ENCODE peak calls at places on chromosome 16, in nine cellular contexts. Y is Peyer's patch; P is NCI-H345; I is CD4-positive, alpha-beta T cell; K is stimulated activated CD8-positive, alpha-beta memory T cell treated with anti-CD3 and anti-CD28 coated beads, Interleukin-12 subunit alpha, Interleukin-12 subunit beta, amount 100 ng/mL, for 1 hour; X is GM10248; W is stimulated activated naive B cell treated with anti-CD40 and anti-IgM and Interleukin-4, amounts not matched to agents 10 μg/mL and 1 μg/mL and 100 μg/mL, for 72 hours; M is mammary epithelial cell; T is NCI-H1436 treated with DMSO at 0.1 percent for 48 hours. Q is an unnamed sample.

GRCh38 chr16:30527635-30528178 is 1.3 kb upstream of the ZNF768 start:
- DNase-seq in Y (peak; percentile 64), P (no peak), I (no peak), K (no peak), X (peak; percentile 71), W (peak; percentile 59), M (peak; percentile 84), T (no peak), Q (no peak)

GRCh38 chr16:86245351-86245750 is 265.0 kb upstream of the FOXF1 start:
- DNase-seq in Y (no peak), P (no peak), I (no peak), K (no peak), X (no peak), W (no peak), M (no peak), T (no peak), Q (no peak)

GRCh38 chr16:3171855-3172593 is 16.0 kb upstream of the OR1F1 start:
- DNase-seq in Y (no peak), P (no peak), I (no peak), K (no peak), X (no peak), W (no peak), M (peak; percentile 84), T (no peak), Q (peak; percentile 93)

GRCh38 chr16:3670711-3671110 is 16.2 kb downstream of the DNASE1 start:
- DNase-seq in Y (no peak), P (no peak), I (no peak), K (no peak), X (no peak), W (no peak), M (no peak), T (no peak), Q (no peak)

GRCh38 chr16:88747588-88748301 is 37.3 kb downstream of the PIEZO1 start:
- DNase-seq in Y (no peak), P (no peak), I (no peak), K (no peak), X (peak; percentile 71), W (no peak), M (peak; percentile 37), T (peak; percentile 30), Q (no peak)

GRCh38 chr16:30585022-30585399 is 486 bp downstream of the ZNF785 start:
- DNase-seq in Y (peak; percentile 29), P (peak; percentile 49), I (no peak), K (no peak), X (no peak), W (no peak), M (no peak), T (no peak), Q (no peak)

GRCh38 chr16:85197611-85198566 is 85.6 kb upstream of the CIBAR2 start:
- DNase-seq in Y (no peak), P (no peak), I (no peak), K (no peak), X (no peak), W (no peak), M (no peak), T (no peak), Q (no peak)

GRCh38 chr16:592518-593306 is 2.8 kb downstream of the RAB40C start:
- DNase-seq in Y (no peak), P (peak; percentile 85), I (no peak), K (no peak), X (no peak), W (no peak), M (peak; percentile 97), T (peak; percentile 50), Q (no peak)